ENCODE peak calls at places on chromosomes 4 and X, in four cellular contexts. O is suprapubic skin; G is activated gamma-delta T cell treated with anti-CD3 and anti-CD28 coated beads, Interleukin-2, amount 50 U/mL, for 16 hours; K is ovary. Q is an unnamed sample.

GRCh38 chr4:86223472-86223871 is 136.4 kb downstream of the MAPK10 start:
- DNase-seq in K (no peak), O (no peak), G (no peak), Q (no peak)

GRCh38 chr4:150938873-150939499 is 76.1 kb downstream of the LRBA start:
- DNase-seq in G (no peak), K (no peak), O (no peak), Q (no peak)

GRCh38 chr4:14906805-14907204 is 95.5 kb upstream of the CPEB2 start:
- DNase-seq in K (no peak), O (no peak), G (no peak), Q (no peak)

GRCh38 chr4:88008624-88009235 is 1.3 kb downstream of the PKD2 start:
- DNase-seq in K (no peak), O (no peak), G (no peak), Q (no peak)

GRCh38 chrX:100435726-100436125 is 25.7 kb upstream of the PCDH19 start:
- DNase-seq in G (no peak), K (no peak), O (no peak), Q (no peak)

GRCh38 chr4:45100936-45101818 is 374.8 kb upstream of the GNPDA2 start:
- DNase-seq in O (no peak), K (no peak), G (no peak), Q (no peak)

GRCh38 chr4:159175165-159175988 is 72.5 kb downstream of the RAPGEF2 start:
- DNase-seq in G (peak; percentile 47), O (no peak), K (peak; percentile 45), Q (peak; percentile 72)

GRCh38 chrX:125436855-125437254 is 117.2 kb downstream of the TEX13C start:
- DNase-seq in O (no peak), K (no peak), G (no peak), Q (no peak)

GRCh38 chr4:107216379-107216778 is 180.3 kb upstream of the DKK2 start:
- DNase-seq in G (no peak), K (no peak), O (no peak), Q (no peak)

GRCh38 chr4:65880594-65880993 is 210.3 kb upstream of the EPHA5 start:
- DNase-seq in O (no peak), G (no peak), K (no peak), Q (no peak)

Q was measured in RWPE2.